ENCODE peak calls at places on chromosomes 4 and X, in four cellular contexts. H is adipocyte, W is mucosa of descending colon, U is IMR-90. D is an unnamed sample.

GRCh38 chrX:107753186-107753585 is 22.4 kb downstream of the TSC22D3 start:
- DNase-seq in W (no peak), H (no peak), U (no peak), D (no peak)

GRCh38 chrX:136896121-136896914 is 15.8 kb upstream of the RBMX start:
- DNase-seq in H (no peak), W (no peak), U (peak; percentile 53), D (no peak)

GRCh38 chrX:101383679-101384078 is 2.3 kb downstream of the BTK start:
- DNase-seq in H (no peak), W (peak; percentile 16), U (no peak), D (no peak)

GRCh38 chr4:20735931-20736330 is 35.7 kb downstream of the PACRGL start:
- DNase-seq in U (no peak), H (no peak), W (no peak), D (no peak)

GRCh38 chr4:40984051-40984450 is 230.3 kb downstream of the APBB2 start:
- DNase-seq in H (peak; percentile 20), U (peak; percentile 21), W (no peak), D (no peak)

GRCh38 chrX:119728487-119728886 is 29.9 kb upstream of the SOWAHD start:
- DNase-seq in W (peak; percentile 8), U (no peak), H (no peak), D (no peak)

GRCh38 chr4:140163029-140163810 is 9.2 kb upstream of the MAML3 start:
- DNase-seq in W (no peak), H (peak; percentile 63), U (peak; percentile 69), D (no peak)

GRCh38 chrX:41265615-41266014 is 68.3 kb upstream of the DDX3X start:
- DNase-seq in W (peak; percentile 13), U (peak; percentile 69), H (no peak), D (no peak)

GRCh38 chr4:85000343-85000742 is 33.9 kb upstream of the WDFY3 start:
- DNase-seq in U (no peak), W (no peak), H (no peak), D (no peak)

GRCh38 chrX:147351644-147352043 is 537.1 kb upstream of the CXorf51A start:
- DNase-seq in U (no peak), H (no peak), W (no peak), D (no peak)

GRCh38 chr4:25928956-25929336 is 14.9 kb downstream of the SMIM20 start:
- DNase-seq in U (peak; percentile 47), W (no peak), H (peak; percentile 9), D (no peak)

GRCh38 chr4:187073820-187074219 is 350.2 kb upstream of the FAT1 start:
- DNase-seq in U (no peak), H (no peak), W (no peak), D (no peak)

GRCh38 chrX:64975491-64975890 is 759 bp downstream of the ZC4H2 start:
- DNase-seq in H (peak; percentile 58), W (peak; percentile 37), U (no peak), D (peak; percentile 56)

GRCh38 chr4:5974321-5974720 is 43.9 kb downstream of the C4orf50 start:
- DNase-seq in H (no peak), W (no peak), U (no peak), D (peak; percentile 13)

GRCh38 chr4:17580969-17581368 is 4.0 kb downstream of the LAP3 start:
- DNase-seq in H (no peak), U (peak; percentile 76), W (no peak), D (no peak)

GRCh38 chr4:17587094-17587822 is 10.3 kb downstream of the LAP3 start:
- DNase-seq in U (no peak), H (no peak), W (no peak), D (no peak)

GRCh38 chr4:17589355-17589754 is 12.4 kb downstream of the LAP3 start:
- DNase-seq in U (no peak), H (no peak), W (no peak), D (no peak)

GRCh38 chr4:17583944-17584343 is 6.9 kb downstream of the LAP3 start:
- DNase-seq in W (no peak), H (no peak), U (no peak), D (no peak)

DNA sequence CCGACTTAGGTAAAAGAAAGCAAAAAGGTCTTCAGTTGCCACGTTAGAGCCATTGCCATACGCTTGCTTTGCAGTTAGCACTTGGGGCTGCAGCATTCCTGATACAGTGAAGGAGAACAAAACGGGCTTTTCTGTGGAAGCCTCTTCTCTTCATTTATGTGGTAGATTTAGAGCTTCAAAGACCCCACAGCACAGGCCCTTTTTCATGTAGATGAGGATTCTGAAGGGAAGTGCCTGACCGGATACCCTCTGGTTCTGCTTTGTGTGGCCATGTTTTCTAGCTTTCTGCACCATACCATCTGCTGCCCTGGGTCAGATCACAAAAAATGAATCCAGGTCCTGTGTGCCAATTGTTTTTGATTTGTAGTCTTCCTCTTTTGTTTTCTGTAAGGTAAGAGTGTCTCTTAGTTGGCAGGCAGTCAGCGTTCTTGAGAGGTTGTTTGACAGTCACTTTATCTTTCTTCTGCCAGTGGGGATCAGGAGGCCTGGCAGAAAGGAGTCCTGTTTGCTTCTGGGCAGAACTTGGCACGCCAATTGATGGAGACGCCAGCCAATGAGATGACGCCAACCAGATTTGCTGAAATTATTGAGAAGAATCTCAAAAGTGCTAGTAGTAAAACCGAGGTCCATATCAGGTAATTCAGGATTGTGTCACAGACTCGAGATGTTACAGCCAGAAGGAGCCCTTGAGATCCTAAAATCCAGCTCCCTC is 7.7 kb downstream of the LAP3 start:
- DNase-seq in H (no peak), U (no peak), W (no peak), D (no peak)
- H3K36me3 ChIP-seq in H (peaks cover 94% of the 10 kb centered on the region), U (peaks cover 31% of the 10 kb centered on the region), W (peaks cover 11% of the 10 kb centered on the region), D (peaks cover 88% of the 10 kb centered on the region)

DNA sequence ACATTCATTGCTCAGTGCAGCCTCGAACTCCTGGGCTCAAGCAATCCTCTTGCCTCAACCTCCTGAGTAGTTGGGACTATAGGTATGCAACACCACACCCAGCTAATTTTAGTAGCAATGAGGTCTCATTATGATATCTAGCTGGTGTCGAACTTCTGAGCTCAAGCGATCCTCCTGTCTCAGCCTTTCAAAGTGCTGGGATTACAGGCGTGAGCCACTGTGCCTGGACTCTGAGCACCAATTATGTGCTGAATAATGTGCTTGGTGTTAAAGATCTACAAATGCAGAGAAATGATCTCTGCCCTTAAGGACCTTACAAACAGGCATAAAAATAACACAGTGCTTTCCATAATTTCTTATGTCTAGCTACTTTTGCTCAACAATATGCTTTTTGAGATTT is 129.0 kb upstream of the CBR4 start:
- DNase-seq in U (no peak), H (no peak), W (no peak), D (no peak)
- H3K36me3 ChIP-seq in U (peaks cover 14% of the 10 kb centered on the region), H (peaks cover 51% of the 10 kb centered on the region), W (no peaks in the 10 kb centered on the region), D (peaks cover 8% of the 10 kb centered on the region)

DNA sequence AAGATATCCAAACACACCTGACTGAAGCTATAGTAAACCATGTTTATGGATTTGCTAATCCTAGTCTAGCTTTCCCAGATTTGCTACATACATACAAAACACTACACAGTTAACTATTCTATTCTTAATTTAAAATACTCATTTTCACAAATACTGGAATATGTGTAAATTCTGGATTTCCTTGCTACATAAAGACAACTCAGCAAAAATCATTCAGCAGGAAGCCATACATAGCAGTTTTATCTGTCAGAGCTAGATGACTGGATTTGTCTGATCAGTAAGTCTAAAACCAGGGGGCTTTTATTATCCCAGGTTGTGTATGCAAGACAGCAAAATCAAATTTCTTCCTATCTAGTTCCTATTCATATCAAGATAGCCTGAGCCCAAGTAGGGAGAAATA is 98.1 kb downstream of the CNOT6L start:
- DNase-seq in H (no peak), U (no peak), W (no peak), D (no peak)
- H3K36me3 ChIP-seq in H (peaks cover 9% of the 10 kb centered on the region), U (peaks cover 2% of the 10 kb centered on the region), W (no peaks in the 10 kb centered on the region), D (peaks cover 50% of the 10 kb centered on the region)

DNA sequence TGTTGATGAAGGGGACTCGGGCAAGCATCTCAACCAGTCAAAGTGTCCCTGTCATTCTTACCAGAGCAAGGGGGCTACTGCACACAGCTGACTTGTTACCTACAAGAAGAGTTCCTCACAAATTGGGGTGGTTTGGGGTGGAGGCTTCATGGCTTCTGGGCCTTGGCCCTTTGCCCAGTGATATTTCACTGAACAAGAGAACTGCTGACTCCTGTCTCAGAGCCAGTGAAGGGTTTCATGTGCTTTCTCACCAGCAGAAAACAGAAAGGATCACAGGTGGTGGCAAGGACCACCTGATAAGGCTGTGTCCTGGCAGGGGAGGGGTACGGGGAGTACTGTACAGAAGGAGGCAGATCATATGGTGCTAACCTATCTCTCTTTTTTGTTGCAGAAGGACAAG is 53.5 kb downstream of the DLG3 start:
- DNase-seq in H (no peak), U (no peak), W (no peak), D (no peak)
- H3K36me3 ChIP-seq in H (peaks cover 2% of the 10 kb centered on the region), U (peaks cover 26% of the 10 kb centered on the region), W (no peaks in the 10 kb centered on the region), D (peaks cover 17% of the 10 kb centered on the region)

DNA sequence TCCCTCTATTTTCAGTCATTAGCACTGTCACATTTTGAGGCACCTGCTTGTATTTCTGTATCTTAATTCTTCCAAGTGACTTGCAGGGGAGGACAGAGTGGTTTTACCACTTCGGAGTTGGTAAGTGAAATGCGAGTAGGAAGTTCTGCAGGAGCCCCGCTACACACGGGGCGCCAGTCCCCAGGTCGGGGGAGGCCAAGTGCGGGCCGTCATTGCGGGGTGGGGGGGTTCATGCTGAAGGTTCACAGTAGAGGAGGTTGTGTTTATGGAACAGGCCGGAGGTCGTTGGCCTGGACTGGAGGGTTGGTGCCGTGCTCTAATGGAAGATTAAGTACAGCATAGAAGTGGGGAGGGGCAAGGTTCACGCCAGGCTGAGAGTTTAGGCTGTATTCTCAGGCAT is 44.0 kb downstream of the LRP2BP start:
- DNase-seq in H (no peak), U (no peak), W (no peak), D (no peak)
- H3K36me3 ChIP-seq in H (peaks cover 40% of the 10 kb centered on the region), U (peaks cover 16% of the 10 kb centered on the region), W (no peaks in the 10 kb centered on the region), D (peaks cover 69% of the 10 kb centered on the region)

GRCh38 chr4:4415806-4416805 is 29.2 kb downstream of the NSG1 start:
- DNase-seq in W (no peak), U (no peak), H (no peak), D (peak; percentile 55)
- H3K36me3 ChIP-seq in W (no peaks in the 10 kb centered on the region), U (peaks cover 35% of the 10 kb centered on the region), H (peaks cover 41% of the 10 kb centered on the region), D (peaks cover 28% of the 10 kb centered on the region)